ENCODE peak calls at places on chromosomes 4 and X, in four cellular contexts. C, Q, S and G are unnamed samples.

GRCh38 chrX:23749129-23749528 is 6.1 kb upstream of the ACOT9 start:
- DNase-seq in C (no peak), Q (no peak), S (no peak), G (no peak)

GRCh38 chr4:190020790-190021717 is 6.0 kb downstream of the FRG2 start:
- DNase-seq in C (peak), Q (peak), S (no peak), G (peak)

GRCh38 chrX:112849010-112849409 is 8.4 kb upstream of the AMOT start:
- DNase-seq in C (no peak), Q (no peak), S (no peak), G (no peak)

GRCh38 chr4:3688018-3688998 is 77.9 kb upstream of the ADRA2C start:
- DNase-seq in C (peak), Q (no peak), S (no peak), G (no peak)

GRCh38 chr4:39472396-39472795 is 13.5 kb downstream of the LIAS start:
- DNase-seq in C (no peak), Q (no peak), S (no peak), G (no peak)

GRCh38 chr4:11189756-11190155 is 238.9 kb downstream of the HS3ST1 start:
- DNase-seq in C (no peak), Q (no peak), S (no peak), G (no peak)

GRCh38 chrX:153351981-153352380 is 18.0 kb downstream of the ZNF275 start:
- DNase-seq in C (no peak), Q (no peak), S (no peak), G (no peak)

GRCh38 chrX:119041175-119041574 is 31.6 kb upstream of the CT47C1 start:
- DNase-seq in C (peak), Q (peak), S (no peak), G (no peak)

GRCh38 chr4:10115657-10116624 is 658 bp downstream of the WDR1 start:
- DNase-seq in C (no peak), Q (peak), S (peak), G (peak)

GRCh38 chrX:68599256-68600152 is 48.0 kb upstream of the STARD8 start:
- DNase-seq in C (no peak), Q (no peak), S (no peak), G (no peak)

GRCh38 chr4:139555705-139556070 is 331 bp downstream of the SETD7 start:
- DNase-seq in C (peak), Q (peak), S (peak), G (peak)